ENCODE peak calls at places on chromosomes 6 and 20, in eight cellular contexts. E is transverse colon, M is adrenal gland, J is breast epithelium, G is heart left ventricle, R is stomach, L is prostate gland, K is A549. X is an unnamed sample.

GRCh38 chr6:64439274-64439673 is 803.7 kb downstream of the PHF3 start:
- DNase-seq in E (no peak), M (no peak), J (no peak), G (no peak), R (no peak), L (no peak), K (no peak), X (no peak)

GRCh38 chr6:45843848-45844521 is 171.7 kb downstream of the CLIC5 start:
- DNase-seq in E (no peak), M (no peak), J (no peak), G (no peak), R (no peak), L (no peak), K (no peak), X (no peak)

GRCh38 chr20:35302421-35303335 is 10.5 kb upstream of the FAM83C start:
- DNase-seq in E (no peak), M (no peak), J (no peak), G (no peak), R (no peak), L (no peak), K (no peak), X (no peak)

GRCh38 chr6:30963641-30964040 is 19.9 kb upstream of the MUC21 start:
- DNase-seq in E (no peak), M (peak), J (no peak), G (no peak), R (no peak), L (no peak), K (no peak), X (no peak)

GRCh38 chr6:1619666-1620503 is 10.2 kb downstream of the FOXC1 start:
- DNase-seq in E (no peak), M (no peak), J (no peak), G (no peak), R (no peak), L (no peak), K (no peak), X (no peak)

GRCh38 chr20:14553774-14554524 is 216.5 kb upstream of the FLRT3 start:
- DNase-seq in E (no peak), M (no peak), J (no peak), G (no peak), R (no peak), L (no peak), K (peak), X (no peak)

GRCh38 chr6:16812993-16813392 is 51.7 kb upstream of the ATXN1 start:
- DNase-seq in E (no peak), M (no peak), J (no peak), G (no peak), R (no peak), L (no peak), K (no peak), X (no peak)

GRCh38 chr6:29632789-29633531 is at the start of gene GABBR1:
- DNase-seq in E (peak), M (peak), J (peak), G (peak), R (peak), L (peak), K (peak), X (peak)

GRCh38 chr20:37711001-37711400 is 17.2 kb downstream of the CTNNBL1 start:
- DNase-seq in E (no peak), M (no peak), J (no peak), G (no peak), R (no peak), L (no peak), K (no peak), X (no peak)

GRCh38 chr6:47729457-47729856 is 31.1 kb downstream of the ADGRF4 start:
- DNase-seq in E (no peak), M (no peak), J (no peak), G (no peak), R (no peak), L (no peak), K (no peak), X (no peak)

GRCh38 chr6:64104051-64104450 is 468.4 kb downstream of the PHF3 start:
- DNase-seq in E (no peak), M (no peak), J (no peak), G (no peak), R (no peak), L (no peak), K (no peak), X (no peak)

GRCh38 chr20:24578605-24579004 is 109.2 kb downstream of the SYNDIG1 start:
- DNase-seq in E (no peak), M (no peak), J (no peak), G (no peak), R (no peak), L (no peak), K (no peak), X (no peak)

GRCh38 chr6:167827588-167828324 is 1.0 kb downstream of the AFDN start:
- DNase-seq in E (peak), M (peak), J (no peak), G (peak), R (peak), L (peak), K (peak), X (peak)

DNA sequence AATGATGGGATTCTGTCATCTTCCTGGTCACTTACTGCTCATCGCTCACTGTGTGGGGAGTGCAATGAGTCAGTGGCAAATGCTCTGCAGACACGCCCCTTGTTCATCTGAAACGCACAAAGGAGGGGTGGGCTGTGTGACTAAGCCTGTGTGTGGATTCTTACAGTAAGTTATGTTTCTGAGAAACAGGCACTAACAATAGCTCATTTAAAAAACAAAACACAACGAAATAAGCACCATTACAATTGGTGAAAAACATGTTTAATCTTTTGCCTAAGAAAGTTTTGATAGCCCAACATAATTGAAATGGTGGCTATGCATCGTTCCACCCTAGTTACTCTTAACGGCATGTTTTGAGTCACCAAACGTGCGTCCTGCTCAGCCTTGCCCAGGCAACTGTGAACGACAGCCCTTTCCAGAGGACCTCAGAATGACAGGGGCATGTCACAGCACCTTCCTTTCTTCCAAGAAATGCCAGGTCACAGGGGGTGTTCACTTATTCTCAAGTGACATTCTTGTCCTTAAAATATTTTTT is 118.4 kb upstream of the SGK1 start:
- DNase-seq in E (peak), M (peak), J (no peak), G (no peak), R (no peak), L (no peak), K (peak), X (no peak)
- H3K4me3 ChIP-seq in E (no peak), M (no peak), J (peak), G (no peak), R (no peak), L (no peak), K (peak), X (peak)

GRCh38 chr6:28353356-28353755 is 3.6 kb downstream of the ZKSCAN3 start:
- DNase-seq in E (no peak), M (no peak), J (no peak), G (no peak), R (no peak), L (no peak), K (no peak), X (no peak)
- H3K27ac ChIP-seq in E (peak), M (no peak), J (peak), G (peak), R (peak), L (no peak), K (no peak), X (peak)

GRCh38 chr6:111802720-111803119 is 70.5 kb downstream of the FYN start:
- DNase-seq in E (no peak), M (no peak), J (no peak), G (no peak), R (no peak), L (no peak), K (no peak), X (no peak)

GRCh38 chr6:111805511-111806181 is 67.6 kb downstream of the FYN start:
- DNase-seq in E (no peak), M (no peak), J (no peak), G (no peak), R (no peak), L (no peak), K (no peak), X (no peak)

GRCh38 chr6:111803804-111804203 is 69.4 kb downstream of the FYN start:
- DNase-seq in E (no peak), M (no peak), J (no peak), G (no peak), R (no peak), L (no peak), K (no peak), X (no peak)

GRCh38 chr6:111803384-111803783 is 69.9 kb downstream of the FYN start:
- DNase-seq in E (no peak), M (no peak), J (no peak), G (no peak), R (no peak), L (no peak), K (no peak), X (no peak)

DNA sequence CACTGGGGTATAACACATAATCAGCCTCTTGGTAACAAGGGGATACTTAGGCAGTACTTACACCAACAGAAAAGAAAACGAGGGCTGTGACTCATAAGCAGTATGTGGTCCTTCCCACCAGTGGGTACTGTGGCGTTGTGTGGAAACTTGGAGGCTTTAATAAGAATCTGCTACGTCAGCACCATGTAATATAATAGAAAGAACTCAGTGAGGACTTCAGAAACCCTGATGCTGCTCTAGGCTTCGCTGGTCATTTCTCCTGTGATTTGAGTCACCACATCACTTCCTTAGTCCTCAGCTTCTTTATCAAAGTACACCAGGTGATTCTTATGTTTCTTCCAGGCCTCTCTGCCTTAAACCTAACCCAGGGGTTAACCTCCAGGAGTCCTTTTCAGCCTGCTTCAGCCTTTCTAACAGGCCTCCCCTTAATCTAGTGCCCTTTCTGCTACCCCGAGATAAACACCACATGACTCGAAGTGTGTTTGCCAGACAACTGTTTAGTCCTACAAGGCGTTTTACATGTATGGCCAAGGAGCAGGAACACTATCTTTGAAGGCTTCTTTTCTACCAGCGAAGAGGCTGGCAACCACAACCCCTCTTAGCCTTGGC is 68.5 kb downstream of the FYN start:
- DNase-seq in E (peak), M (no peak), J (no peak), G (no peak), R (peak), L (no peak), K (no peak), X (no peak)
- TF ChIP-seq POLR2A in E (no peak), M (no peak), J (no peak), G (no peak), R (no peak), L (no peak), K (no peak), X (no peak)

GRCh38 chr6:15023448-15023847 is 222.4 kb upstream of the JARID2 start:
- DNase-seq in E (no peak), M (no peak), J (no peak), G (no peak), R (no peak), L (no peak), K (no peak), X (no peak)
- H3K4me3 ChIP-seq in E (no peak), M (no peak), J (no peak), G (no peak), R (no peak), L (no peak), K (no peak), X (no peak)

GRCh38 chr20:22450540-22450939 is 133.8 kb downstream of the FOXA2 start:
- DNase-seq in E (no peak), M (no peak), J (no peak), G (no peak), R (no peak), L (no peak), K (no peak), X (no peak)

GRCh38 chr20:22446613-22447447 is 137.5 kb downstream of the FOXA2 start:
- DNase-seq in E (no peak), M (no peak), J (no peak), G (no peak), R (no peak), L (no peak), K (no peak), X (no peak)

GRCh38 chr20:22442318-22442717 is 142.1 kb downstream of the FOXA2 start:
- DNase-seq in E (no peak), M (no peak), J (no peak), G (no peak), R (no peak), L (no peak), K (no peak), X (no peak)

GRCh38 chr20:22449115-22449973 is 135.0 kb downstream of the FOXA2 start:
- DNase-seq in E (no peak), M (no peak), J (no peak), G (no peak), R (no peak), L (peak), K (no peak), X (no peak)

DNA sequence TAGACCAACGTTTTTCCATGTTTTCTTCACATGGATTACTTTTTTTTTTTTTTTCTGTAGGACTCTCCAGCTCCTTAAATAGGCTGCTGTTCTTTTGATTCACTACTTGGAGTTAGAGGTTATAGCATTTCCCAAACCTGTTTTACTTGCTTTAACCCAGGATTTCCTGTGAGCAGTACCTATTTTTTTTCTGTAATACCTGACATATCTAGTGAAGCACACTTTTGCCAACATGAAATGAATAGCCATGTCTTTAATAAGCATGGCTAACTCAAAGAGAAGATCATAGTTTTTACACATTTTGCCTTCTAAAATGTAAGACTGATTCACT is 137.0 kb downstream of the FOXA2 start:
- DNase-seq in E (no peak), M (no peak), J (no peak), G (no peak), R (no peak), L (no peak), K (no peak), X (no peak)
- H3K27ac ChIP-seq in E (no peak), M (no peak), J (no peak), G (no peak), R (no peak), L (no peak), K (no peak), X (no peak)

GRCh38 chr20:47330071-47330470 is 26.4 kb downstream of the ZMYND8 start:
- DNase-seq in E (no peak), M (no peak), J (no peak), G (no peak), R (no peak), L (no peak), K (peak), X (no peak)

GRCh38 chr20:47332381-47333206 is 23.9 kb downstream of the ZMYND8 start:
- DNase-seq in E (no peak), M (no peak), J (no peak), G (no peak), R (no peak), L (no peak), K (no peak), X (no peak)

GRCh38 chr20:47334022-47334551 is 22.4 kb downstream of the ZMYND8 start:
- DNase-seq in E (peak), M (peak), J (no peak), G (no peak), R (no peak), L (peak), K (peak), X (peak)

GRCh38 chr20:47328841-47329448 is 27.6 kb downstream of the ZMYND8 start:
- DNase-seq in E (peak), M (peak), J (no peak), G (no peak), R (peak), L (peak), K (no peak), X (no peak)

DNA sequence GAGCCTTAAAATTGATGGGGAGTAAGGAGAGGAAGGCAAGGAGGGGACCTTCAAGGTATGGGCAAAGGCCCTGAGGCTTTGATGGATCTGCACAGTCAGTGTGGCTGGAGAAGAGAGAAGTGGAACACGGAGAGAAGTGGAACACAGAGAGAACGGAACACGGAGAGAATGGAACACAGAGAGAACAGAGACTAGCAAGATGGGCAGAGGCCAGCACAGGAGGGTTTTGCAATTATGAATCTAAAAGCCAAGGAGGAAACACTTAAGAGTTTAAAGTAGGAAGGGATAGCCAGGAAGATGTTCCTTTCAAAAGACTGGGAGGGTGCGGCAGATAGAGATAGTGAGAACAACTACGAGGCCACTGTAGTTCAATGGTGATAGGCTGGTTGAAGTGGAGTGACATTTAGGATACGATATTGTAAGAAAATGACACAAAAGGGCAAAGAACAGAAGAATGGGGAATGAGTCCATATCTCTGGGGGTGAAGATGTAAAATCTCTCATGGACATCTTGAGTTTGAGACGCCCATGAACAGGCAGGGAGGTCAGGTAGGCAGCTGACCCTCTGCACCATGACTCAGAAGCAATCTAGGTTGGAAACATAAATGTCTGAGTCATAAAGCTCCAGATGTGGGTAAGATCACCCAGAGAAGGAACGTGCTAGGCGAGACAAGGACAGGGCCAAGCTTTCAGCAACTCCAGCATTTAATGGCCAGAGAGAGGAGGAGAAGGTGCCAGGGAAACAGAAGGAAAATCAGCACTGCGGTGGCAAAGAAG is 25.4 kb downstream of the ZMYND8 start:
- DNase-seq in E (peak), M (peak), J (no peak), G (no peak), R (no peak), L (no peak), K (peak), X (no peak)
- TF ChIP-seq POLR2A in E (peak), M (peak), J (no peak), G (no peak), R (no peak), L (no peak), K (no peak), X (no peak)

GRCh38 chr6:150539568-150539967 is 60.1 kb upstream of the PLEKHG1 start:
- DNase-seq in E (no peak), M (no peak), J (no peak), G (no peak), R (no peak), L (no peak), K (no peak), X (no peak)
- H3K4me3 ChIP-seq in E (no peak), M (no peak), J (no peak), G (no peak), R (no peak), L (no peak), K (no peak), X (no peak)

GRCh38 chr6:165055231-165055630 is 254.2 kb downstream of the C6orf118 start:
- DNase-seq in E (no peak), M (no peak), J (no peak), G (no peak), R (no peak), L (no peak), K (peak), X (no peak)
- H3K27ac ChIP-seq in E (no peak), M (no peak), J (no peak), G (no peak), R (no peak), L (no peak), K (no peak), X (no peak)

DNA sequence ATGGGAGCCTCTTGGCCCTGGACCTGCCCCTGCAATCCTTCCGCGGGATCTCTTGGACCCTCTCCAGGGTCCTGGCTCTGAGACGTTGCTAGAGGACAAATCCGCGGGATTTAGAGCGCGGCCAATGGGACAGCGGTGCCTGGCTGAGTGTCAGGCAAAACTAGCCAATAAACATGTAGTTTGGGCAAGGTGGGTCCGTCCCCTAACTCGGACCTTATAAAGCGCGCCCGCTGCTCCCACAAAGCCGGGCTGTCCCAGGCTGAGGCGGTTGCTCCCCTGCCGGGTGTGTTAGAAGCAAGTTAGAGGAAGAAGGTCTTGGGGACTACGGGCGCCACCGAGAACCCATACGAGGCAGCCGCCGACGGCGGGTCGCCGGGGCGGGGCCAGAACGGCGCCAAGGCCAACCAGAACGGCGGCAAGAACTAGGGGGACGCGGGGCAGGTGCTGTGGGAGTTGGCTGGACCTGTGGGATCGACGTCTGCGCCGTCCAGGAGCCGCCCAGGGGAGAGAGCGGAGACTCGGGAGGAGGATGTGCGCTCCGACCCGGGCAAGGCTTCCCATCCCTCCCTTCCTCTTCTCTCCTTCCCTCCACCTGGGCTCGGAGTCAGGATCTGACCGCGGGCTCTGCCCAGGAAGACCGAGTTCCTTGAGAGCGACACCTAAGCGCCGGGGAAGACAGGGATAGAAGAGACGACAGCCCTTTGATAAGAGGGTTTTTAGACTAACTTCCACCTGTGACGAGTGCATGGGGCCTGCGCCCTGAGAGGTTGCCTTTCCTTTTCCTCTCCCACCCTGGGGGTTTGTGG is 6.5 kb upstream of the TMEM14A start:
- DNase-seq in E (peak), M (peak), J (peak), G (peak), R (peak), L (peak), K (peak), X (peak)
- TF ChIP-seq POLR2A in E (peak), M (peak), J (peak), G (peak), R (no peak), L (peak), K (peak), X (peak)

GRCh38 chr6:3053231-3053508 is 15.1 kb upstream of the RIPK1 start:
- DNase-seq in E (no peak), M (no peak), J (no peak), G (no peak), R (no peak), L (no peak), K (no peak), X (no peak)
- H3K4me3 ChIP-seq in E (peak), M (no peak), J (peak), G (peak), R (peak), L (peak), K (peak), X (peak)